ENCODE peak calls at places on chromosomes 2 and 18, in four cellular contexts. M, B, R and T are unnamed samples.

GRCh38 chr18:59068672-59069071 is 71.0 kb upstream of the SEC11C start:
- DNase-seq in M (no peak), B (no peak), R (no peak), T (no peak)

GRCh38 chr18:70450658-70451253 is 161.9 kb downstream of the SOCS6 start:
- DNase-seq in M (peak; percentile 53), B (no peak), R (no peak), T (no peak)

GRCh38 chr2:118791511-118791910 is 55.9 kb downstream of the EN1 start:
- DNase-seq in M (peak; percentile 33), B (no peak), R (no peak), T (no peak)

GRCh38 chr2:31318360-31319336 is 84.7 kb downstream of the EHD3 start:
- DNase-seq in M (peak; percentile 88), B (no peak), R (peak; percentile 30), T (peak; percentile 49)

GRCh38 chr2:196046123-196046917 is 22.3 kb downstream of the DNAH7 start:
- DNase-seq in M (no peak), B (no peak), R (peak; percentile 45), T (peak; percentile 22)

GRCh38 chr18:13725566-13726227 is 661 bp downstream of the FAM210A start:
- DNase-seq in M (peak; percentile 40), B (no peak), R (no peak), T (no peak)

GRCh38 chr2:110690345-110690965 is 12.6 kb upstream of the BUB1 start:
- DNase-seq in M (no peak), B (no peak), R (no peak), T (no peak)

GRCh38 chr2:233764761-233765160 is 4.7 kb downstream of the UGT1A1 start:
- DNase-seq in M (peak; percentile 6), B (no peak), R (no peak), T (no peak)

GRCh38 chr18:44848931-44849330 is 168.2 kb downstream of the SETBP1 start:
- DNase-seq in M (no peak), B (no peak), R (no peak), T (no peak)

GRCh38 chr18:22167471-22168151 is 1.8 kb upstream of the GATA6 start:
- DNase-seq in M (peak; percentile 46), B (peak; percentile 80), R (no peak), T (no peak)

GRCh38 chr2:8488001-8488738 is 193.7 kb upstream of the ID2 start:
- DNase-seq in M (no peak), B (no peak), R (peak; percentile 95), T (peak; percentile 80)

GRCh38 chr2:149872638-149873037 is 285.1 kb upstream of the MMADHC start:
- DNase-seq in M (no peak), B (no peak), R (no peak), T (no peak)

GRCh38 chr2:239529313-239530015 is 128.6 kb upstream of the HDAC4 start:
- DNase-seq in M (no peak), B (no peak), R (no peak), T (no peak)

GRCh38 chr18:11955299-11956029 is 25.8 kb upstream of the IMPA2 start:
- DNase-seq in M (peak; percentile 84), B (peak; percentile 89), R (no peak), T (no peak)

GRCh38 chr2:124112966-124113365 is 87.9 kb downstream of the CNTNAP5 start:
- DNase-seq in M (peak; percentile 6), B (no peak), R (no peak), T (no peak)

GRCh38 chr18:38887671-38888020 is 1322.0 kb upstream of the CELF4 start:
- DNase-seq in M (no peak), B (no peak), R (no peak), T (no peak)

GRCh38 chr2:131039908-131040660 is 53.2 kb downstream of the FAM168B start:
- DNase-seq in M (no peak), B (no peak), R (no peak), T (no peak)

GRCh38 chr2:175620035-175620434 is 382.0 kb downstream of the LNPK start:
- DNase-seq in M (no peak), B (no peak), R (no peak), T (no peak)

GRCh38 chr2:27271631-27272340 is 3.4 kb upstream of the DNAJC5G start:
- DNase-seq in M (no peak), B (peak; percentile 83), R (no peak), T (no peak)

GRCh38 chr18:44938396-44939036 is 257.8 kb downstream of the SETBP1 start:
- DNase-seq in M (no peak), B (peak; percentile 92), R (no peak), T (no peak)

GRCh38 chr2:43317680-43318079 is 91.3 kb upstream of the ZFP36L2 start:
- DNase-seq in M (no peak), B (no peak), R (no peak), T (no peak)

GRCh38 chr2:173934895-173935294 is 30.3 kb downstream of the SP3 start:
- DNase-seq in M (no peak), B (no peak), R (no peak), T (no peak)

GRCh38 chr18:21851327-21851961 is 110.9 kb downstream of the MIB1 start:
- DNase-seq in M (peak; percentile 45), B (no peak), R (no peak), T (no peak)

GRCh38 chr2:193966590-193966989 is 1690.4 kb upstream of the SLC39A10 start:
- DNase-seq in M (peak; percentile 86), B (peak; percentile 84), R (no peak), T (no peak)

GRCh38 chr2:72082887-72083286 is 64.8 kb downstream of the CYP26B1 start:
- DNase-seq in M (no peak), B (no peak), R (no peak), T (no peak)

GRCh38 chr18:70256994-70257393 is 31.9 kb upstream of the SOCS6 start:
- DNase-seq in M (no peak), B (no peak), R (no peak), T (no peak)

GRCh38 chr2:222452422-222452950 is 28.1 kb downstream of the SGPP2 start:
- DNase-seq in M (no peak), B (no peak), R (no peak), T (no peak)

GRCh38 chr2:225041871-225042799 is at the start of gene DOCK10:
- DNase-seq in M (peak; percentile 75), B (peak; percentile 23), R (no peak), T (peak; percentile 80)

GRCh38 chr18:67273288-67273687 is 243.2 kb downstream of the DSEL start:
- DNase-seq in M (no peak), B (no peak), R (no peak), T (no peak)

GRCh38 chr18:2656237-2657042 is 914 bp downstream of the SMCHD1 start:
- DNase-seq in M (peak; percentile 76), B (peak; percentile 74), R (no peak), T (no peak)

GRCh38 chr2:235024951-235025773 is 73.3 kb downstream of the SH3BP4 start:
- DNase-seq in M (peak; percentile 75), B (no peak), R (no peak), T (no peak)

GRCh38 chr2:239150125-239151011 is 250.5 kb downstream of the HDAC4 start:
- DNase-seq in M (no peak), B (no peak), R (no peak), T (no peak)

GRCh38 chr2:100862081-100862480 is 42.1 kb downstream of the NPAS2 start:
- DNase-seq in M (no peak), B (no peak), R (no peak), T (no peak)

GRCh38 chr2:118221952-118222594 is 133.8 kb downstream of the INSIG2 start:
- DNase-seq in M (peak; percentile 92), B (peak; percentile 75), R (no peak), T (no peak)

GRCh38 chr2:105449083-105449482 is 50.2 kb upstream of the FHL2 start:
- DNase-seq in M (no peak), B (no peak), R (no peak), T (no peak)

GRCh38 chr2:222750533-222750932 is 79.1 kb downstream of the MOGAT1 start:
- DNase-seq in M (no peak), B (no peak), R (no peak), T (no peak)

GRCh38 chr2:66569321-66569851 is 134.5 kb downstream of the MEIS1 start:
- DNase-seq in M (peak; percentile 47), B (peak; percentile 56), R (no peak), T (no peak)

DNA sequence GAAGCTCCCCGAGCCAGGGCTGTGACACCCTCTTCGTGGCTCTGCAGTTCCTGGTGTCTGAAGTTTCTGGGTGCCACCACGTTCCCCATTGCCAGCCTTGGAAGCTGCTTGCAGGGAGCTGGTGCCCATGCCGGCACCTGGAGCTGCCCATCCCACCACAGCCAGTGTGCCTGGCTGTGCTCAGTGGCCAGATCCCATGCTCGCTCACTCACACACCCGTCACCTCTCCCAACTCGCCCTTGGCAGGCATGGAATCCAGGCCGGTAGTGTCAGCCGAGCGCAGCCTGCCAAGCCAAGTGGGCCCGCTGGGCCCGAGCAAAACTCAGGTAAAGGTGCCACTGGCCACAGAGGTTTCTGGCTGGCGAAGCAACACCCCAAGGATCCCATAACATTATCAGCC is 370.2 kb downstream of the PTPRM start:
- DNase-seq in M (no peak), B (no peak), R (no peak), T (no peak)
- H3K36me3 ChIP-seq in M (no peaks in the 10 kb centered on the region), B (no peaks in the 10 kb centered on the region), R (no peaks in the 10 kb centered on the region), T (no peaks in the 10 kb centered on the region)

GRCh38 chr2:85385746-85386145 is 24.4 kb downstream of the CAPG start:
- DNase-seq in M (no peak), B (peak; percentile 16), R (no peak), T (no peak)
- H3K36me3 ChIP-seq in M (peaks cover 27% of the 10 kb centered on the region), B (no peaks in the 10 kb centered on the region), R (peaks cover 3% of the 10 kb centered on the region), T (peaks cover 21% of the 10 kb centered on the region)

GRCh38 chr18:23524213-23524707 is 20.9 kb downstream of the RMC1 start:
- DNase-seq in M (no peak), B (no peak), R (no peak), T (no peak)

GRCh38 chr18:23523429-23524212 is 20.3 kb downstream of the RMC1 start:
- DNase-seq in M (peak; percentile 62), B (no peak), R (peak; percentile 16), T (no peak)

GRCh38 chr18:23515911-23516546 is 12.7 kb downstream of the RMC1 start:
- DNase-seq in M (peak; percentile 80), B (peak; percentile 89), R (peak; percentile 39), T (no peak)

GRCh38 chr18:23521907-23522306 is 18.6 kb downstream of the RMC1 start:
- DNase-seq in M (no peak), B (no peak), R (no peak), T (no peak)

GRCh38 chr18:23519725-23520124 is 16.4 kb downstream of the RMC1 start:
- DNase-seq in M (no peak), B (peak; percentile 28), R (no peak), T (no peak)
- H3K36me3 ChIP-seq in M (peaks cover 51% of the 10 kb centered on the region), B (peaks cover 8% of the 10 kb centered on the region), R (peaks cover 66% of the 10 kb centered on the region), T (peaks cover 30% of the 10 kb centered on the region)

GRCh38 chr18:675307-675706 is 17.9 kb downstream of the TYMS start:
- DNase-seq in M (no peak), B (no peak), R (no peak), T (no peak)
- H3K36me3 ChIP-seq in M (peaks cover 22% of the 10 kb centered on the region), B (peaks cover 10% of the 10 kb centered on the region), R (peaks cover 31% of the 10 kb centered on the region), T (peaks cover 20% of the 10 kb centered on the region)